ENCODE peak calls at places on chromosomes 11 and 22, in four cellular contexts. Y is Caco-2, V is coronary artery, D is A549. A is an unnamed sample.

GRCh38 chr11:72720047-72720446 is 32.2 kb downstream of the ARAP1 start:
- DNase-seq in Y (no peak), V (no peak), D (no peak), A (no peak)

GRCh38 chr22:49704345-49705215 is 123.1 kb downstream of the BRD1 start:
- DNase-seq in Y (no peak), V (peak), D (no peak), A (no peak)

GRCh38 chr22:29762263-29762662 is 4.5 kb downstream of the ZMAT5 start:
- DNase-seq in Y (no peak), V (no peak), D (peak), A (no peak)

GRCh38 chr11:727281-727701 is 20.0 kb upstream of the TALDO1 start:
- DNase-seq in Y (no peak), V (peak), D (no peak), A (no peak)

GRCh38 chr11:71482746-71483364 is 29.9 kb downstream of the NADSYN1 start:
- DNase-seq in Y (no peak), V (no peak), D (no peak), A (no peak)

GRCh38 chr11:117143390-117143789 is 697 bp upstream of the PAFAH1B2 start:
- DNase-seq in Y (no peak), V (no peak), D (peak), A (no peak)

GRCh38 chr11:45322891-45323597 is 36.9 kb upstream of the SYT13 start:
- DNase-seq in Y (no peak), V (peak), D (no peak), A (no peak)

GRCh38 chr11:109728056-109728455 is 306.1 kb downstream of the C11orf87 start:
- DNase-seq in Y (peak), V (no peak), D (peak), A (peak)

GRCh38 chr11:46200537-46201281 is 76.8 kb upstream of the CREB3L1 start:
- DNase-seq in Y (no peak), V (no peak), D (no peak), A (no peak)

GRCh38 chr11:6608011-6608410 is 4.0 kb downstream of the TAF10 start:
- DNase-seq in Y (no peak), V (peak), D (no peak), A (no peak)

GRCh38 chr11:119109843-119110242 is 2.7 kb downstream of the C2CD2L start:
- DNase-seq in Y (no peak), V (no peak), D (no peak), A (no peak)

GRCh38 chr11:126886085-126886484 is 114.5 kb downstream of the KIRREL3 start:
- DNase-seq in Y (no peak), V (no peak), D (no peak), A (no peak)

GRCh38 chr11:72012897-72013721 is 14.4 kb downstream of the IL18BP start:
- DNase-seq in Y (peak), V (peak), D (peak), A (no peak)

GRCh38 chr11:3824714-3825472 is 15.9 kb downstream of the RHOG start:
- DNase-seq in Y (peak), V (no peak), D (peak), A (no peak)

GRCh38 chr22:43530864-43531201 is 119.0 kb downstream of the MPPED1 start:
- DNase-seq in Y (no peak), V (no peak), D (no peak), A (no peak)

GRCh38 chr11:96213500-96213899 is 129.5 kb downstream of the MAML2 start:
- DNase-seq in Y (no peak), V (no peak), D (peak), A (no peak)

GRCh38 chr11:66969584-66970205 is 5.4 kb upstream of the C11orf86 start:
- DNase-seq in Y (no peak), V (no peak), D (no peak), A (no peak)

GRCh38 chr11:66976048-66976467 is 954 bp downstream of the C11orf86 start:
- DNase-seq in Y (peak), V (no peak), D (peak), A (no peak)

GRCh38 chr22:28977481-28977971 is 84.1 kb downstream of the C22orf31 start:
- DNase-seq in Y (no peak), V (no peak), D (peak), A (no peak)

GRCh38 chr22:22431271-22432220 is 77.0 kb downstream of the ZNF280B start:
- DNase-seq in Y (peak), V (no peak), D (peak), A (peak)

GRCh38 chr11:2443881-2444300 is 423 bp downstream of the TRPM5 start:
- DNase-seq in Y (no peak), V (no peak), D (no peak), A (no peak)

GRCh38 chr22:50258361-50259292 is 2.9 kb downstream of the MAPK12 start:
- DNase-seq in Y (no peak), V (no peak), D (no peak), A (no peak)

GRCh38 chr11:20873054-20873453 is 203.7 kb downstream of the NELL1 start:
- DNase-seq in Y (peak), V (no peak), D (peak), A (peak)

GRCh38 chr22:20147286-20147988 is 3.4 kb downstream of the CCDC188 start:
- DNase-seq in Y (no peak), V (no peak), D (no peak), A (no peak)

GRCh38 chr11:105757107-105757506 is 147.2 kb downstream of the GRIA4 start:
- DNase-seq in Y (no peak), V (no peak), D (no peak), A (no peak)

GRCh38 chr11:59614277-59615131 is 1.1 kb downstream of the OSBP start:
- DNase-seq in Y (no peak), V (no peak), D (peak), A (no peak)

GRCh38 chr11:112583246-112583893 is 322.7 kb upstream of the PLET1 start:
- DNase-seq in Y (no peak), V (no peak), D (no peak), A (no peak)

GRCh38 chr11:44866301-44866700 is 84.4 kb downstream of the TP53I11 start:
- DNase-seq in Y (no peak), V (no peak), D (no peak), A (no peak)

GRCh38 chr22:23438216-23438615 is 141.9 kb downstream of the IGLL1 start:
- DNase-seq in Y (no peak), V (no peak), D (no peak), A (no peak)

GRCh38 chr11:94511932-94512781 is at the start of gene C11orf97:
- DNase-seq in Y (peak), V (no peak), D (no peak), A (no peak)

GRCh38 chr11:121416909-121417567 is 35.1 kb upstream of the SORL1 start:
- DNase-seq in Y (no peak), V (peak), D (peak), A (peak)

GRCh38 chr22:45910928-45911467 is 66.0 kb downstream of the WNT7B start:
- DNase-seq in Y (no peak), V (no peak), D (no peak), A (no peak)

GRCh38 chr11:34354782-34355181 is 3.0 kb downstream of the ABTB2 start:
- DNase-seq in Y (no peak), V (no peak), D (peak), A (no peak)

GRCh38 chr11:107744736-107745135 is 32.9 kb upstream of the SLN start:
- DNase-seq in Y (no peak), V (no peak), D (no peak), A (no peak)

GRCh38 chr11:107736546-107736945 is 24.7 kb upstream of the SLN start:
- DNase-seq in Y (no peak), V (no peak), D (no peak), A (no peak)

GRCh38 chr11:107743161-107743560 is 31.3 kb upstream of the SLN start:
- DNase-seq in Y (no peak), V (no peak), D (no peak), A (no peak)

GRCh38 chr11:107740256-107740655 is 28.4 kb upstream of the SLN start:
- DNase-seq in Y (no peak), V (no peak), D (no peak), A (no peak)

GRCh38 chr11:107741044-107741823 is 29.4 kb upstream of the SLN start:
- DNase-seq in Y (no peak), V (no peak), D (peak), A (no peak)
- TF ChIP-seq CTCF in Y (peak), V (no peak), D (peak), A (peak)

DNA sequence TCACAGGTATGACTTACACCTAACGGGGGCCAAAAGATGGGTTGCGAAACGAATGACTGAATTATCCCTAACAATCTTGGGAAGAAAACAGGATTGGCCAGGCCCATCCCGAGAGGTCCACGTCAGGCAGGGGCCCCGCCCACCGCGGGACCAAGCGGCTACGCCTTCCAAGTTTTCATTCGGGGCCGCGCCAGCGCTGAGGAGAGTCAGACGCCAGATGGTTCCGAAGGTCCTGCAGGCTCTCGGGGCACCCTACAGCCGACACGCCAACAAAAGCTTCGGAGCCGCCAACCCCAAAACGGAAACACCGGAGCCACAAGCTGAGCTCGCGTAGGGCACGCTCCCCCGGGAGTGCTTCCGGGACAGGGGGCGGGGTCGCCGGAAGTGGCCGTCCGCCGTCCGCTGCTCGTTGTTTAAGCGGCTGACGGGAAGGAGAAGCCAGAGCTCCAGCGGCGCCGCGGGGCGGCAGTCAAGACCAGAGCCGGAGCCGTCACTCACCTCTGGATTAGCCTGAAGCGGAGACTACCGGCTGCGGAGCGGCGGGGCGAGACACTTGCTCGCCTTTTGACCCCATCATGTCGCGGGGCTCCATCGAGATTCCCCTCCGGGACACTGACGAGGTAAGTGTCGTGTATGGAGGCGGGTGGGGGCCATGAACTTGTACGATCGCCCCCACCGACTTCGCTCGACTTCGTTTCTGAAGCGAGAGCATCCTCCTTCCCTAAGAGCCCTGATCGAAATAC is at the start of gene CTR9:
- DNase-seq in Y (peak), V (peak), D (peak), A (peak)
- TF ChIP-seq CTCF in Y (no peak), V (no peak), D (peak), A (no peak)

GRCh38 chr11:62923634-62924411 is 2.7 kb upstream of the CHRM1 start:
- DNase-seq in Y (no peak), V (no peak), D (no peak), A (no peak)
- TF ChIP-seq CTCF in Y (no peak), V (no peak), D (no peak), A (no peak)

GRCh38 chr22:47966316-47966715 is 1203.9 kb downstream of the TBC1D22A start:
- DNase-seq in Y (no peak), V (no peak), D (no peak), A (no peak)
- TF ChIP-seq CTCF in Y (no peak), V (no peak), D (no peak), A (no peak)

GRCh38 chr11:57700425-57700824 is 11.6 kb downstream of the MED19 start:
- DNase-seq in Y (no peak), V (no peak), D (no peak), A (no peak)
- TF ChIP-seq CTCF in Y (no peak), V (no peak), D (no peak), A (no peak)

DNA sequence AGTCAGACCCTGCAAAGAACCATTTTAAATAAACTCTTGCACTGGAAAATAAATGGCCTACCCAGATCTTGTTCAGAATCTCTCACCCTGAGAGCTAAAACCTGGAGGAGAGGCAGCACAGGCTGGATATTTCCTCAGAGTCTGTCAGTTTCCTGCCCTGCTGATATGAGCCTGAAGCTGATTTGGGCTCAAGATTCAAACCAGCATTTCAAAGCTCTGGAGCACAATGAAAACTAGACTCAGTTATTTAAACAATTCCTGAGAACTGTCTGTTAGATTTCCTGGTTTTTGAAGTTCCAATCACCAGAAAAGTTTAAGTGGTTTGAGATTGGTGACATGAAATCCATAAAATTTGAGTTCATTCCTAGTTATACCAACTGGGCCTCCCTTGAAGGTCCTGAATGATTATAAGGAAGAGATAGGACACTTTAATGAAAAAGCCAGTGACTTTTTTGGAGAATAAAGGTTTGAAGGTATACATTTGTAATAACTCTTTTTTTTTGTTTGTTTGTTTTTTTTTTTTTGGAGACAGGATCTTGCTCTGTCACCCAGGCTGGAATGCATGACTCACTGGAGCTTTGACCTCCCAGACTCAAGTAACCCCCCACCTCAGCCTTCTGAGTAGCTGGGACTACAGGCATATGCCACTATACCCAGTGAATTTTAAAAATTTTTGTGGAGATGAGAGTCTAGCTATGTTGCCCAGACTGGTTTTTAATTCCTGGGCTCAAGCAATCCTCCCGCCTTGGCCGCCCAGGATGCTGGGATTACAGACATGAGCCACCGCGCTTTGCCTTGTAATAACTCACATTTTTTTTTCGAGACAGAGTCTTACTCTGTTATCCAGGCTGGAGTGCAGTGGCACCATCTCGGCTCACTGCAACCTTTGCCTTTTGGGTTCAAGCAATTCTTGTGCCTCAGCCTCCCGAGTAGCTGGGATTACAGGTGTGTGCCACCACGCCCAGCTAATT is 8.0 kb upstream of the ESAM start:
- DNase-seq in Y (peak), V (no peak), D (peak), A (no peak)
- TF ChIP-seq CTCF in Y (no peak), V (no peak), D (no peak), A (no peak)

DNA sequence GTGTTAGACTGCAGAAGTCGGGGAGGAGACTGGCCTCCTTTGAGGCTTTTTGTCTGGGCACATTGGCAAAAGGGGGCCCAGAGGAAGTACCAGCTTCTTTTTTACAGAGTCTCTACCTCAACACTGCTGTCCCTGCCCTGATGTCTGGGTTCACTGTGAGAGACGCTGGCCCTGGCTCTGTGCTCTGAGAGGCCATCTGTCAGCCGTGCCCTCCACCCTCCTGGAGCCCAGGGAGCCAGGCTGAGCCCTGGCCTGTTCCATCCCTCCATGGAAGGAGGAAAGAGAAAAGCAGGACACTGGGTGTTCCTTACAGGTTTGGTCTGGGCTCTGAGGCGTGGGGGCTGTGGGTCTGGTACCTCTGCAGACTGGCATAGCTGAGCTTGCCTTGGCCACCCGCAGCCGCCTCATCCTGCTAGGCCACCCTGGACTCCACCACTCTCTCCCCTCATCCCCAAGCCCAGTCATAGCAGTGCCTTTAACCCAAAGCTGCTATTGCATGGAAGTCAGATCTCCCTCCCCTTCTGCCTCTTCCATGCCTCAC is 105.5 kb upstream of the PARVA start:
- DNase-seq in Y (no peak), V (no peak), D (no peak), A (no peak)
- TF ChIP-seq CTCF in Y (no peak), V (no peak), D (no peak), A (no peak)

GRCh38 chr22:39941661-39942060 is 18.5 kb upstream of the TMA7B start:
- DNase-seq in Y (no peak), V (no peak), D (no peak), A (no peak)

GRCh38 chr22:39940757-39941305 is 19.4 kb upstream of the TMA7B start:
- DNase-seq in Y (no peak), V (no peak), D (no peak), A (no peak)

GRCh38 chr22:39943941-39944624 is 16.1 kb upstream of the TMA7B start:
- DNase-seq in Y (no peak), V (no peak), D (no peak), A (no peak)

GRCh38 chr22:39942433-39943213 is 17.6 kb upstream of the TMA7B start:
- DNase-seq in Y (no peak), V (no peak), D (no peak), A (no peak)

GRCh38 chr22:39943366-39943765 is 16.8 kb upstream of the TMA7B start:
- DNase-seq in Y (peak), V (no peak), D (no peak), A (no peak)
- TF ChIP-seq CTCF in Y (no peak), V (no peak), D (no peak), A (no peak)

GRCh38 chr22:39596601-39597000 is 26.0 kb downstream of the CACNA1I start:
- DNase-seq in Y (no peak), V (no peak), D (no peak), A (no peak)

GRCh38 chr22:39600491-39601179 is 30.1 kb downstream of the CACNA1I start:
- DNase-seq in Y (no peak), V (no peak), D (no peak), A (no peak)

GRCh38 chr22:39595622-39596182 is 25.1 kb downstream of the CACNA1I start:
- DNase-seq in Y (no peak), V (no peak), D (no peak), A (no peak)

GRCh38 chr22:39597236-39597869 is 26.8 kb downstream of the CACNA1I start:
- DNase-seq in Y (no peak), V (no peak), D (no peak), A (no peak)

DNA sequence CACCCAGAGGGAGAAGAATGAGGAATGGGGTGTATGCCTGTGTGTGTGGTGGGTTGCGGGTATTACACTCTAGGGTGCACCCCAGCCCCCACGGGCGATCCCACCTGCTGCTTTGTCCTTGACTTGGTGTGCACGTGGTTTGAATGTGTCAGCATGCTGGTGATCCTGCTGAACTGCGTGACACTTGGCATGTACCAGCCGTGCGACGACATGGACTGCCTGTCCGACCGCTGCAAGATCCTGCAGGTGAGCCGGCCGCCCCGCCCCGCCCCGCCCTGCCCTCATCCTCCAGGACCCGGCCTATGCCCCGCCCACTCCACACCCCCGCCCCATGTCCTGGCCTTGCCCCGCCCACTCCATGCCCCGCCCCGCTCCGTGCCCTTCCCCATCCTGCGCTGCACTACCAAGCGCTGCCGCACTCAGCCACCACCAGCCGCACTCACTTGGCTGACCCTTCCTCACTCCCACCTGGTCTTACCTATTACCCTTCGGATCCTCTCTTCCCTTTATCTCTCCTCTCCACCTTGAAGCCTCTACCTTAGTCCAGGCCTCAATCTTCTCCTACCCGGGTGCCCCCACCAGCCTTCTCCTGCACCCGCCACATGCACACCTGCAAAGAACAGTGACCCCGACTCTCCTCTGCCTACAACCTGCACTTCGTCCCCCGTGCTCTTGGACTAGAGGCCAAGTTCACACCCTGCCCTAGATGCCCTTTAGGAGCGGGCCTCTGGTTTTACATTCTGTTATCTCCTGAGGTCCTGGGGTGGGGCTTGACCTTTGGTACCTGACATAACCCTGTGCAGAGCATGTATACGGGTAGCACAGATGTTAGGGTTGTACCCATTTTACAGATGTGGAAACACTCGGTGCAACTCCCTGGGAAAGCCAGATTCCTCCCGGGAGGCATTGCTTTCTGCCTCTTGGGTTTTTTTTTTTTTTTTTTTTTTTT is 27.7 kb downstream of the CACNA1I start:
- DNase-seq in Y (peak), V (no peak), D (peak), A (no peak)
- TF ChIP-seq CTCF in Y (no peak), V (no peak), D (no peak), A (peak)

A was measured in epithelial cell of proximal tubule.